ENCODE peak calls at places on chromosomes 5 and 9, in four cellular contexts. L, G, Z and T are unnamed samples.

GRCh38 chr5:97192580-97193421 is 9.8 kb upstream of the RIOK2 start:
- DNase-seq in Z (no peak), L (peak), G (no peak), T (no peak)

GRCh38 chr5:178203670-178204204 is 596 bp upstream of the HNRNPAB start:
- DNase-seq in G (no peak), Z (peak), L (no peak), T (no peak)

GRCh38 chr9:34513567-34514214 is 9.1 kb downstream of the ENHO start:
- DNase-seq in Z (peak), G (no peak), L (peak), T (peak)

GRCh38 chr5:10232386-10232785 is 17.3 kb downstream of the ATPSCKMT start:
- DNase-seq in Z (no peak), L (no peak), G (no peak), T (no peak)

GRCh38 chr5:59597690-59598546 is 295.6 kb downstream of the PDE4D start:
- DNase-seq in Z (no peak), L (no peak), G (no peak), T (no peak)

GRCh38 chr5:122723606-122724352 is 51.1 kb upstream of the SNX2 start:
- DNase-seq in G (no peak), L (peak), Z (no peak), T (no peak)

GRCh38 chr5:93723005-93723404 is 18.4 kb downstream of the POU5F2 start:
- DNase-seq in G (no peak), Z (no peak), L (no peak), T (no peak)

GRCh38 chr5:175321927-175322532 is 122.0 kb downstream of the DRD1 start:
- DNase-seq in G (no peak), L (peak), Z (peak), T (peak)

GRCh38 chr9:134987906-134988700 is 70.4 kb upstream of the FCN1 start:
- DNase-seq in Z (no peak), L (no peak), G (no peak), T (no peak)

GRCh38 chr9:132578367-132578932 is 4.0 kb upstream of the BARHL1 start:
- DNase-seq in L (no peak), Z (no peak), G (no peak), T (no peak)

GRCh38 chr5:74272831-74273545 is 367.5 kb downstream of the ENC1 start:
- DNase-seq in Z (no peak), G (no peak), L (no peak), T (no peak)

GRCh38 chr5:9544502-9545300 is 1.2 kb downstream of the SEMA5A start:
- DNase-seq in Z (peak), G (peak), L (peak), T (peak)

GRCh38 chr9:134469041-134469875 is 143.0 kb downstream of the RXRA start:
- DNase-seq in L (peak), G (peak), Z (no peak), T (no peak)

GRCh38 chr5:27568811-27569210 is 530.4 kb upstream of the CDH9 start:
- DNase-seq in Z (no peak), G (no peak), L (no peak), T (no peak)

GRCh38 chr5:59583151-59583809 is 310.2 kb downstream of the PDE4D start:
- DNase-seq in G (no peak), L (no peak), Z (no peak), T (no peak)

GRCh38 chr9:106888992-106889631 is 26.1 kb downstream of the ZNF462 start:
- DNase-seq in Z (no peak), G (no peak), L (peak), T (no peak)

GRCh38 chr5:83408719-83409118 is 62.8 kb upstream of the VCAN start:
- DNase-seq in G (no peak), Z (no peak), L (no peak), T (no peak)

GRCh38 chr5:82641362-82641988 is 363.3 kb upstream of the RPS23 start:
- DNase-seq in L (peak), Z (peak), G (peak), T (peak)

GRCh38 chr9:14747116-14747515 is 24.6 kb upstream of the CER1 start:
- DNase-seq in G (no peak), Z (no peak), L (peak), T (no peak)

GRCh38 chr9:137365552-137366444 is 57.2 kb downstream of the EXD3 start:
- DNase-seq in L (no peak), G (no peak), Z (peak), T (no peak)

GRCh38 chr9:26856413-26857032 is 36.1 kb downstream of the CAAP1 start:
- DNase-seq in Z (peak), L (peak), G (no peak), T (peak)

GRCh38 chr9:75071530-75072122 is 16.3 kb downstream of the NMRK1 start:
- DNase-seq in G (no peak), L (peak), Z (peak), T (no peak)

GRCh38 chr9:3875371-3876132 is 349.8 kb upstream of the RFX3 start:
- DNase-seq in G (no peak), Z (no peak), L (no peak), T (no peak)

GRCh38 chr9:33782395-33783152 is 12.8 kb upstream of the PRSS3 start:
- DNase-seq in Z (no peak), G (no peak), L (no peak), T (no peak)

GRCh38 chr5:14581891-14582796 is 552 bp downstream of the OTULINL start:
- DNase-seq in L (peak), G (peak), Z (peak), T (peak)

GRCh38 chr5:1517838-1518237 is 5.9 kb downstream of the LPCAT1 start:
- DNase-seq in G (peak), Z (no peak), L (no peak), T (no peak)

GRCh38 chr5:17189381-17190036 is 27.9 kb upstream of the BASP1 start:
- DNase-seq in G (peak), Z (peak), L (peak), T (peak)

GRCh38 chr9:127724012-127724411 is 8.1 kb downstream of the TTC16 start:
- DNase-seq in G (no peak), L (no peak), Z (peak), T (no peak)

GRCh38 chr5:108925073-108925472 is 177.4 kb downstream of the FER start:
- DNase-seq in Z (no peak), G (no peak), L (no peak), T (no peak)

GRCh38 chr9:91376239-91376638 is 14.5 kb upstream of the AUH start:
- DNase-seq in L (no peak), G (no peak), Z (no peak), T (no peak)

GRCh38 chr9:68978054-68978453 is 35.9 kb downstream of the PRKACG start:
- DNase-seq in G (no peak), Z (no peak), L (no peak), T (no peak)

GRCh38 chr9:36679710-36680109 is 107.0 kb downstream of the MELK start:
- DNase-seq in L (no peak), G (no peak), Z (no peak), T (no peak)

GRCh38 chr9:137761032-137761431 is 116.5 kb upstream of the CACNA1B start:
- DNase-seq in G (no peak), L (no peak), Z (no peak), T (no peak)

GRCh38 chr5:140331638-140332037 is 14.8 kb downstream of the HBEGF start:
- DNase-seq in Z (no peak), L (no peak), G (no peak), T (no peak)

GRCh38 chr5:99949361-99949760 is 585.8 kb upstream of the FAM174A start:
- DNase-seq in G (no peak), L (no peak), Z (no peak), T (no peak)

GRCh38 chr9:73199886-73200285 is 48.2 kb downstream of the ANXA1 start:
- DNase-seq in Z (peak), L (peak), G (no peak), T (peak)

GRCh38 chr9:124652203-124652992 is 118.7 kb downstream of the NR6A1 start:
- DNase-seq in Z (no peak), L (peak), G (no peak), T (no peak)